ENCODE peak calls at places on chromosomes 3 and 15, in nine cellular contexts. D is Caki2, Z is NCI-H1436, L is fibroblast of pulmonary artery, O is T-helper 2 cell, T is nephron progenitor cell, Y is COR-L47, M is IMR-90, H is WERI-Rb-1. S is an unnamed sample.

GRCh38 chr3:196388946-196389345 is 43.3 kb downstream of the UBXN7 start:
- DNase-seq in L (peak), T (no peak), O (no peak), H (no peak), M (no peak), D (peak), Y (no peak), Z (no peak), S (no peak)

GRCh38 chr15:51842852-51843737 is 13.6 kb downstream of the TMOD3 start:
- DNase-seq in D (peak), L (peak), Z (no peak), Y (no peak), T (no peak), M (peak), H (no peak), O (no peak), S (no peak)

GRCh38 chr3:156448300-156448699 is 106.6 kb downstream of the SSR3 start:
- DNase-seq in Y (peak), M (peak), H (peak), Z (no peak), O (no peak), L (peak), D (no peak), T (no peak), S (no peak)

GRCh38 chr3:72916249-72916648 is 28.4 kb downstream of the GXYLT2 start:
- DNase-seq in O (no peak), Y (no peak), H (no peak), T (no peak), D (no peak), M (no peak), L (no peak), Z (no peak), S (no peak)

GRCh38 chr15:68096099-68096498 is 42.0 kb downstream of the PIAS1 start:
- DNase-seq in M (no peak), O (no peak), H (no peak), D (no peak), L (no peak), Y (no peak), T (no peak), Z (no peak), S (no peak)

GRCh38 chr3:192794216-192794615 is 66.9 kb upstream of the FGF12 start:
- DNase-seq in L (no peak), T (no peak), M (no peak), O (no peak), D (no peak), Y (no peak), H (no peak), Z (no peak), S (no peak)

GRCh38 chr3:161239700-161240099 is 18.6 kb downstream of the NMD3 start:
- DNase-seq in D (no peak), H (no peak), Y (no peak), M (peak), L (no peak), O (no peak), Z (no peak), T (no peak), S (no peak)

GRCh38 chr3:81186412-81186811 is 575.0 kb downstream of the GBE1 start:
- DNase-seq in H (peak), L (no peak), Y (no peak), M (no peak), Z (no peak), D (no peak), T (no peak), O (no peak), S (no peak)

GRCh38 chr3:13427662-13428603 is 7.8 kb upstream of the NUP210 start:
- DNase-seq in Y (no peak), D (no peak), O (no peak), M (no peak), Z (no peak), L (no peak), T (no peak), H (peak), S (no peak)

GRCh38 chr3:195709676-195710085 is 11.1 kb upstream of the MUC20 start:
- DNase-seq in Y (no peak), D (no peak), O (no peak), Z (no peak), H (no peak), T (no peak), M (no peak), L (no peak), S (no peak)

GRCh38 chr15:34275721-34276120 is 50.9 kb downstream of the EMC4 start:
- DNase-seq in T (no peak), M (no peak), Z (no peak), Y (no peak), D (no peak), H (no peak), O (no peak), L (no peak), S (no peak)

GRCh38 chr15:56215769-56216168 is 27.9 kb downstream of the RFX7 start:
- DNase-seq in L (peak), Z (no peak), D (peak), T (no peak), O (no peak), Y (no peak), M (peak), H (no peak), S (no peak)

GRCh38 chr15:85520650-85521049 is 140.2 kb downstream of the AKAP13 start:
- DNase-seq in L (no peak), Z (no peak), M (no peak), Y (no peak), H (no peak), O (no peak), D (no peak), T (no peak), S (no peak)

GRCh38 chr3:152197451-152197850 is 71.3 kb upstream of the MBNL1 start:
- DNase-seq in Y (no peak), O (no peak), L (no peak), Z (no peak), T (no peak), H (no peak), M (peak), D (no peak), S (no peak)

GRCh38 chr3:5197470-5198312 is 10.2 kb downstream of the EDEM1 start:
- DNase-seq in L (peak), Z (no peak), Y (no peak), M (peak), D (no peak), H (no peak), O (no peak), T (no peak), S (no peak)

GRCh38 chr15:25930931-25931330 is 67.8 kb upstream of the ATP10A start:
- DNase-seq in O (no peak), Y (no peak), H (no peak), Z (no peak), L (no peak), T (no peak), D (no peak), M (no peak), S (no peak)

GRCh38 chr3:172646439-172647015 is 64.3 kb downstream of the NCEH1 start:
- DNase-seq in T (no peak), Z (no peak), Y (peak), D (peak), O (no peak), H (no peak), M (peak), L (peak), S (peak)

GRCh38 chr3:45794177-45794560 is 2.2 kb downstream of the SLC6A20 start:
- DNase-seq in L (no peak), M (no peak), H (no peak), T (no peak), O (no peak), Y (no peak), D (no peak), Z (no peak), S (no peak)

GRCh38 chr15:90213123-90213817 is 12.1 kb downstream of the SEMA4B start:
- DNase-seq in H (peak), Z (no peak), T (no peak), O (no peak), M (no peak), Y (no peak), D (no peak), L (no peak), S (no peak)